ENCODE peak calls at places on chromosomes 5 and 9, in seven cellular contexts. B is sigmoid colon, U is heart right ventricle, J is transverse colon, Q is neuronal stem cell, N is adrenal gland, W is keratinocyte. P is an unnamed sample. For H3K36me3, the result is how much of the 10 kb centered on the place peaks cover.

GRCh38 chr5:73312146-73312871 is 136.3 kb downstream of the FOXD1 start:
- DNase-seq in Q (no peak), N (no peak), U (no peak), W (no peak), B (no peak), J (peak), P (peak)

GRCh38 chr9:72305102-72305546 is 59.9 kb downstream of the ZFAND5 start:
- DNase-seq in N (peak), J (peak), B (peak), Q (peak), W (peak), U (peak), P (no peak)

GRCh38 chr5:31581498-31582099 is 49.5 kb downstream of the C5orf22 start:
- DNase-seq in W (no peak), Q (peak), B (no peak), N (no peak), J (no peak), U (no peak), P (no peak)

GRCh38 chr5:78627766-78628165 is 20.8 kb downstream of the LHFPL2 start:
- DNase-seq in B (no peak), U (no peak), N (no peak), Q (no peak), J (no peak), W (no peak), P (peak)

GRCh38 chr9:107948086-107948485 is 458.5 kb upstream of the KLF4 start:
- DNase-seq in U (no peak), W (no peak), Q (no peak), B (no peak), N (no peak), J (no peak), P (no peak)

GRCh38 chr5:177303121-177303924 is at the start of the genes PRELID1 and RAB24:
- DNase-seq in Q (peak), U (peak), B (peak), N (peak), W (no peak), J (peak), P (peak)

GRCh38 chr5:72067682-72068470 is 39.4 kb upstream of the MAP1B start:
- DNase-seq in J (no peak), N (no peak), W (peak), B (no peak), Q (no peak), U (no peak), P (no peak)

GRCh38 chr9:124629600-124629999 is 122.4 kb upstream of the NR5A1 start:
- DNase-seq in W (no peak), U (no peak), N (no peak), J (no peak), Q (no peak), B (no peak), P (no peak)

GRCh38 chr5:124720589-124720988 is 25.9 kb downstream of the ZNF608 start:
- DNase-seq in B (no peak), J (no peak), W (no peak), Q (no peak), N (no peak), U (no peak), P (no peak)

GRCh38 chr9:85414399-85414798 is 327.4 kb downstream of the AGTPBP1 start:
- DNase-seq in Q (no peak), W (no peak), J (no peak), B (no peak), N (no peak), U (no peak), P (no peak)

GRCh38 chr5:64707191-64707590 is 16.9 kb downstream of the SHISAL2B start:
- DNase-seq in J (no peak), U (no peak), B (no peak), W (no peak), Q (no peak), N (no peak), P (no peak)

GRCh38 chr9:135525241-135526088 is 4.2 kb downstream of the LCN1 start:
- DNase-seq in B (peak), Q (no peak), J (no peak), N (no peak), W (no peak), U (no peak), P (no peak)

GRCh38 chr5:147963948-147964693 is 57.8 kb upstream of the C5orf46 start:
- DNase-seq in W (no peak), J (no peak), U (peak), Q (no peak), N (peak), B (no peak), P (no peak)

GRCh38 chr5:135880278-135880677 is 15.4 kb downstream of the IL9 start:
- DNase-seq in N (no peak), J (peak), U (no peak), Q (no peak), W (no peak), B (no peak), P (peak)

GRCh38 chr9:90343360-90343759 is 299.3 kb downstream of the DIRAS2 start:
- DNase-seq in Q (peak), W (no peak), B (no peak), N (no peak), U (no peak), J (no peak), P (peak)

DNA sequence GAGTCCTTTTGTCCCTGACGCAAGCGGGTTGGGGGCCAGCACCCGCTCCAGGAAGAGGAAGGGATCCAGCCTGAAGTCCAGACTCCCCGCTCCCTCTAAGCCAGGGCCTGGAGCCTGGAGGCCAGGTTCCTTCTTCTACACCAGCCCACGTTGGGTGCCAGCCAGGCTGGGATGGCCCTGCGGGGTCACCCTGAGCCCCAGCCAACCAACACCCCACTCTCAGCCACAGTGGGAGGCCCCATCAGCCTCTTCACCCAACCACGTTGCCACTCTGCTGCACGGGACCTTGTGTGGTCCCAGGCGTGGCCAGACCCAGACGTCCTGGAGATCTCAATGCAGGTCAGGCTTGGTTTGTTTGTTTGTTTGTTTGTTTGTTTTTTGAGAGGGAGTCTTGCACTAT is 1.0 kb upstream of the FUT7 start:
- DNase-seq in U (peak), W (no peak), Q (no peak), B (peak), J (no peak), N (peak), P (no peak)
- H3K4me3 ChIP-seq in U (no peak), W (no peak), Q (no peak), B (peak), J (no peak), N (no peak), P (no peak)

GRCh38 chr5:140642718-140643117 is 3.5 kb downstream of the TMCO6 start:
- DNase-seq in U (no peak), W (no peak), B (no peak), Q (no peak), J (no peak), N (peak), P (no peak)

GRCh38 chr5:140647042-140647341 is 438 bp downstream of the NDUFA2 start:
- DNase-seq in W (no peak), N (no peak), B (no peak), J (no peak), Q (no peak), U (no peak), P (no peak)

DNA sequence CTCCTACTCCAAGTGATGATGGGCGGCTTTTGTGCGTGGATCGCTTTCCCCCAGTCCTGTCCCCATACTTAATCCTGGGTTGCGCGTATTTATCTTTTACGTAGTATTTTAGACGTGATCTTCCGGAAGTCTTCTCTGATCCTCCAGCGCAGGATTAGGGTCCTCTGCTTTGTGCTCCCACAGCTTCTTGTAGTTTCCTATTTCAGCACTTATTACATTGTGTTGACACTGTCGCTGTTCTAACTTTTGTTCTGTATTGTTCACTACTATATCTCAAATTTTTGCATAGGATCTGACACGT is 453 bp downstream of the IK start:
- DNase-seq in W (no peak), B (no peak), J (no peak), Q (no peak), U (no peak), N (no peak), P (no peak)
- H3K27ac ChIP-seq in W (peak), B (peak), J (peak), Q (no peak), U (peak), N (peak), P (peak)

GRCh38 chr9:2122299-2122698 is 107.2 kb downstream of the SMARCA2 start:
- DNase-seq in U (no peak), N (no peak), B (no peak), W (no peak), J (no peak), Q (no peak), P (no peak)
- H3K36me3 ChIP-seq in U (under half), N (under half), B (under half), W (under half), J (under half), Q (under half), P (under half)

GRCh38 chr5:140044041-140044440 is 942 bp upstream of the NRG2 start:
- DNase-seq in U (no peak), J (no peak), N (no peak), B (no peak), Q (no peak), W (no peak), P (no peak)
- H3K4me3 ChIP-seq in U (no peak), J (no peak), N (no peak), B (no peak), Q (no peak), W (no peak), P (no peak)

GRCh38 chr9:19465571-19466267 is 56.9 kb downstream of the ACER2 start:
- DNase-seq in W (no peak), B (no peak), Q (no peak), J (no peak), N (no peak), U (no peak), P (no peak)

GRCh38 chr9:19470567-19470966 is 61.8 kb downstream of the ACER2 start:
- DNase-seq in B (no peak), W (no peak), N (no peak), U (no peak), Q (no peak), J (no peak), P (no peak)

GRCh38 chr9:19464764-19465570 is 56.2 kb downstream of the ACER2 start:
- DNase-seq in B (peak), Q (peak), N (peak), J (peak), W (no peak), U (peak), P (peak)

GRCh38 chr9:19464061-19464763 is 55.4 kb downstream of the ACER2 start:
- DNase-seq in Q (no peak), B (no peak), N (no peak), U (no peak), W (no peak), J (no peak), P (no peak)

GRCh38 chr9:19466268-19466639 is 57.4 kb downstream of the ACER2 start:
- DNase-seq in N (no peak), U (no peak), B (no peak), W (no peak), Q (no peak), J (no peak), P (no peak)
- H3K27ac ChIP-seq in N (no peak), U (no peak), B (no peak), W (no peak), Q (no peak), J (no peak), P (no peak)

DNA sequence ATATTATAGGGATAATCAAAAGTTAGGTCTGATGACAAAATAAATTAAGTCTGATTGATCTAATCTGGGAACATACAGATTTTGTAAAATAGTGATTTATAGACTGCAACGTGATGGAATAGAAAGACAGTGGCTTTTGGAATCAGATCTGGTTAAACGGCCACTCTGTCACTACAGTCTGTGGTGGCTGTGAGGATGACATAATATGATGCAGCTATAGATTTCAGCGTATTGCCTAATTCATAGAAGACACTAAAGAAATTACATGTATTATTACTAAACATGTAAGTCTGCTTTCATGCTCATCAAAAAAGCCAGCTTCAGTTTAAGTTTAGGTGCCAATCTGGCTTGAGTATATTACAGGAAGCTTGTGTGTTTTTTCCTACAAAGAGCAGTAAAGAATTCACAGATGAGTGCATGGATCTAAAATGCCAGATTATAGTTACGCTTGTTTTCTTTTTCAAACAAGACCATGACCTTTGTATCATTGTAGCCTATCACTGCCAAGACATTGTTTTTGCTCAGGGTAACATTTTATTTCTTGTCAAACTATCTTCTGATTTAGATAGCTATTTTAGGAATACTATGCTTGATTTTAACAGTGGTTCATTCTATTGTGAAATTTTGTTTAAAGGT is 25.7 kb downstream of the CPEB4 start:
- DNase-seq in J (no peak), N (no peak), U (no peak), W (no peak), B (no peak), Q (no peak), P (no peak)
- H3K36me3 ChIP-seq in J (under half), N (under half), U (under half), W (under half), B (under half), Q (under half), P (under half)

GRCh38 chr9:132422574-132422973 is 12.6 kb downstream of the CFAP77 start:
- DNase-seq in B (no peak), Q (no peak), W (no peak), J (no peak), U (no peak), N (no peak), P (no peak)

GRCh38 chr9:132423503-132423902 is 13.5 kb downstream of the CFAP77 start:
- DNase-seq in U (no peak), N (no peak), Q (no peak), J (no peak), B (no peak), W (no peak), P (no peak)

GRCh38 chr9:132427015-132427414 is 17.0 kb downstream of the CFAP77 start:
- DNase-seq in B (no peak), U (no peak), J (no peak), Q (no peak), W (no peak), N (no peak), P (no peak)

GRCh38 chr9:132430998-132431397 is 21.0 kb downstream of the CFAP77 start:
- DNase-seq in U (no peak), Q (no peak), B (no peak), W (no peak), J (no peak), N (no peak), P (no peak)

DNA sequence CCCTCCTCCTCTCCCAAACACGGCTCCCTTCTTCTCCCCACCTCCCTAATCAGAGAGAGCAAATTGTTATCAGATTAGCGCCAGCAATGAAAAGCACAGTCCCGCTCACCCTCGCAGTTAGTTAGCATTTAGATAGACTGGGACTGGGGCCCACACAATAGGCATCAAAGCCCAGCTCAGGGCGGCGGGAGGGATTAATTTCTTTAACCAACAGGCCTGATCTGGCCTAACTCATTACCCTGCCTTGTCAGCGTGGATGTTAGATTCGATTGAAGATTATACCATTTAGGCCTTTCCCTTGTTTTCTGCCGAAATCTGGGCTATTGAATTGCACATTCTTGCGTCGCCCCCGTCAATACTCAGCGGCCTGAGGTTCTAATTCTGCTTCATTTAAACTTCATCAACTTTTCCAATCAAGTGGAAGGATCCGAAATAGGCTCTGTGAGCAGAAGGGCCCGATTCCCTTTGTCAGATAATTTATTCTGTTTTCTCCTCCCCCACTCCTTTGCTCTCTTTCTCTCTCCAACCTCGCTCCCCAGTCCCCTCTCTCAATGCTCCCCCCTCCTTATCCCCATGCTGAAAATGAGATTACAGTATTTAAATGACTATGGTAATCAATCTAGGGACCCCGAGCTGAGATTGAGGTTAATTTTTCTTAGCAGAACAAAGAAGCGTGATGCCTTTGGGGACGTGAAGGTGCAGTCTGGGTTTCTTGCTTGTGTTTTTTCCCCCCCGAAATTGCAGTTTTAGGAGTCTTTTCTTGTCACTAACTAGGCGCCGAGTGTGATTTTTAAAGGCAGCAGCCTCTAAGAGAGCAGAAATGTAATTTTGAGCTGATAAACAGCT is 15.1 kb downstream of the CFAP77 start:
- DNase-seq in W (no peak), J (no peak), Q (peak), B (no peak), U (no peak), N (no peak), P (peak)
- H3K4me3 ChIP-seq in W (no peak), J (no peak), Q (no peak), B (no peak), U (no peak), N (no peak), P (no peak)

P was measured in WERI-Rb-1.